ENCODE peak calls at places on chromosomes 11 and 22, in seven cellular contexts. Z, J, Y, W, G, B and D are unnamed samples.

GRCh38 chr22:32804036-32804435 is 2.5 kb downstream of the TIMP3 start:
- DNase-seq in B (no peak), W (no peak), G (no peak), Z (no peak), J (no peak), Y (no peak), D (no peak)

GRCh38 chr11:1565904-1566247 is 6.2 kb downstream of the DUSP8 start:
- DNase-seq in Y (no peak), W (no peak), Z (no peak), B (no peak), J (no peak), G (no peak), D (no peak)

GRCh38 chr11:46298699-46299424 is 21.4 kb downstream of the CREB3L1 start:
- DNase-seq in Z (no peak), B (no peak), G (no peak), Y (no peak), W (no peak), J (no peak), D (no peak)

GRCh38 chr11:86219291-86220193 is 25.0 kb upstream of the EED start:
- DNase-seq in Z (no peak), G (no peak), J (no peak), Y (no peak), W (no peak), B (no peak), D (no peak)

GRCh38 chr11:125072210-125072960 is 9.3 kb downstream of the SLC37A2 start:
- DNase-seq in J (no peak), G (no peak), W (no peak), Y (no peak), B (no peak), Z (no peak), D (no peak)

GRCh38 chr22:46714550-46714949 is 23.5 kb downstream of the CERK start:
- DNase-seq in Z (no peak), G (no peak), Y (no peak), W (no peak), J (no peak), B (no peak), D (no peak)

GRCh38 chr11:124670732-124671131 is 2.8 kb downstream of the SIAE start:
- DNase-seq in Z (no peak), G (peak), Y (no peak), W (no peak), J (no peak), B (no peak), D (no peak)

GRCh38 chr22:43479962-43480361 is 68.1 kb downstream of the MPPED1 start:
- DNase-seq in W (no peak), G (no peak), B (no peak), Z (no peak), Y (no peak), J (no peak), D (no peak)

GRCh38 chr11:132992838-132993680 is 539.2 kb downstream of the OPCML start:
- DNase-seq in Z (no peak), J (peak), Y (no peak), B (no peak), G (peak), W (peak), D (no peak)

GRCh38 chr11:40204228-40204627 is 1255.2 kb downstream of the LRRC4C start:
- DNase-seq in W (no peak), J (no peak), Y (no peak), B (no peak), G (no peak), Z (no peak), D (no peak)

GRCh38 chr11:19800162-19800561 is 87.5 kb downstream of the NAV2 start:
- DNase-seq in Y (peak), J (no peak), W (no peak), B (no peak), Z (no peak), G (no peak), D (no peak)

GRCh38 chr11:71086687-71087258 is 165.6 kb downstream of the SHANK2 start:
- DNase-seq in Y (peak), Z (no peak), G (peak), W (peak), B (no peak), J (peak), D (peak)

GRCh38 chr11:498297-499181 is 8.5 kb downstream of the RNH1 start:
- DNase-seq in B (no peak), Y (no peak), J (no peak), W (no peak), G (no peak), Z (no peak), D (no peak)

GRCh38 chr11:125922156-125922555 is 17.8 kb downstream of the DDX25 start:
- DNase-seq in Y (no peak), G (no peak), B (no peak), Z (no peak), W (no peak), J (no peak), D (no peak)

GRCh38 chr11:11265994-11266606 is 87.0 kb downstream of the CSNK2A3 start:
- DNase-seq in G (peak), B (peak), W (peak), Z (peak), J (peak), Y (peak), D (peak)

GRCh38 chr11:120128392-120129172 is 9.3 kb downstream of the TRIM29 start:
- DNase-seq in Y (no peak), J (no peak), W (no peak), Z (no peak), B (no peak), G (peak), D (peak)

GRCh38 chr11:103529217-103529684 is 420.0 kb downstream of the DYNC2H1 start:
- DNase-seq in G (peak), B (no peak), W (peak), Y (no peak), J (no peak), Z (no peak), D (no peak)

GRCh38 chr11:697811-698311 is 2.2 kb downstream of the TMEM80 start:
- DNase-seq in Y (no peak), J (no peak), Z (no peak), B (no peak), W (no peak), G (no peak), D (no peak)

GRCh38 chr11:911031-911889 is 650 bp upstream of the CHID1 start:
- DNase-seq in W (peak), G (peak), B (no peak), Z (peak), J (no peak), Y (peak), D (peak)

GRCh38 chr22:24027991-24028390 is 16.9 kb downstream of the CABIN1 start:
- DNase-seq in B (no peak), J (no peak), G (no peak), Y (no peak), Z (no peak), W (no peak), D (no peak)

GRCh38 chr11:46597155-46597554 is 3.3 kb upstream of the AMBRA1 start:
- DNase-seq in J (no peak), Z (no peak), W (no peak), G (no peak), B (no peak), Y (peak), D (peak)

GRCh38 chr11:79794057-79794456 is 353.2 kb upstream of the TENM4 start:
- DNase-seq in G (no peak), J (no peak), Z (no peak), Y (no peak), B (no peak), W (no peak), D (no peak)

GRCh38 chr11:74672956-74673895 is 58.0 kb downstream of the CHRDL2 start:
- DNase-seq in G (peak), Z (peak), J (no peak), W (no peak), Y (peak), B (peak), D (peak)

GRCh38 chr22:24445481-24446290 is 18.3 kb downstream of the ADORA2A start:
- DNase-seq in Y (no peak), G (peak), Z (no peak), J (peak), W (peak), B (no peak), D (no peak)

GRCh38 chr22:27719535-27720227 is 81.9 kb downstream of the MN1 start:
- DNase-seq in J (no peak), G (no peak), Y (no peak), B (no peak), Z (peak), W (no peak), D (peak)

GRCh38 chr22:31451709-31452571 is 37.7 kb downstream of the EIF4ENIF1 start:
- DNase-seq in W (peak), J (no peak), B (no peak), Z (no peak), Y (no peak), G (peak), D (peak)

GRCh38 chr11:70467196-70468085 is 69.1 kb downstream of the CTTN start:
- DNase-seq in Z (peak), B (peak), G (peak), J (peak), W (peak), Y (peak), D (peak)

DNA sequence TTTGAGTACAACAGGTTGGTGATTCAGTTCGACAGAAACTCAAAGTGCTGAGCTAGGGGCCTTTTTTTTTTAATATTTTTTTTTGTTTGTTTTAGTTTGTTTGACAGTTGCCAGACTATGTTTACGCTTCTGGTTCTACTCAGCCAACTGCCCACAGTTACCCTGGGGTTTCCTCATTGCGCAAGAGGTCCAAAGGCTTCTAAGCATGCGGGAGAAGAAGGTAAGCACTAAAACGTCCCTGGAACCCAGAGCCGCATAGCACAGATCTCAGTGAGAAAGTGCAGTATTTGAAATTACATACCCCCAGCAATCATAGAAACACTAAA is 649 bp downstream of the PRRG4 start:
- DNase-seq in W (no peak), Z (no peak), Y (peak), J (no peak), B (peak), G (no peak), D (peak)
- H3K4me3 ChIP-seq in W (peak), Z (peak), Y (peak), J (peak), B (peak), G (peak), D (peak)

GRCh38 chr22:45314789-45315188 is 5.1 kb downstream of the FAM118A start:
- DNase-seq in G (no peak), J (no peak), W (no peak), Y (no peak), Z (no peak), B (no peak), D (no peak)
- H3K4me3 ChIP-seq in G (no peak), J (no peak), W (no peak), Y (no peak), Z (no peak), B (no peak), D (no peak)

GRCh38 chr22:39906207-39906606 is 5.3 kb downstream of the GRAP2 start:
- DNase-seq in Z (no peak), W (peak), B (no peak), G (no peak), Y (no peak), J (no peak), D (no peak)

GRCh38 chr22:39907605-39908097 is 6.8 kb downstream of the GRAP2 start:
- DNase-seq in G (no peak), W (no peak), B (no peak), J (no peak), Z (no peak), Y (no peak), D (no peak)

GRCh38 chr22:39907035-39907434 is 6.2 kb downstream of the GRAP2 start:
- DNase-seq in Z (no peak), G (no peak), W (no peak), Y (no peak), B (no peak), J (no peak), D (no peak)

GRCh38 chr22:39904864-39905263 is 4.0 kb downstream of the GRAP2 start:
- DNase-seq in Z (no peak), B (no peak), G (no peak), Y (no peak), W (no peak), J (no peak), D (no peak)

DNA sequence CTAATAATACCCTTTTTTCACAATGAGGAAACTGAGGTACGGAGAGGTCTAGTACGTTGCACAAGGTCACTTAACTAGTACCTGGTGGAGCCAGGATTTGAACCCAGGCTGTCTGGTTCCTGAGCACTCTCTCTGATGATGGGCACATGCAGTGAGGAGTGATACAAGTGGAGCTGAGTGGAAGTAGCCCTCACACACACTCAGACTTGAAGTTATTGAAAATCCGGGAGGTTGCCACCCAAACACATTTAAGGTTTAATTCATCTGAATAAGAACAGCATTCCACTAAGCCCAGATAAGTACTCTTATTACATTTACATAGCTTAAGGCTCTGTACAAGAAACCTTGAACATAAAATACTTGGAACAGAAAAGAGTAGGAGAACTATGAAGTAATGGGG is 4.8 kb downstream of the GRAP2 start:
- DNase-seq in Y (no peak), J (no peak), B (no peak), Z (no peak), G (no peak), W (no peak), D (no peak)
- H3K4me3 ChIP-seq in Y (no peak), J (no peak), B (no peak), Z (no peak), G (no peak), W (no peak), D (no peak)

DNA sequence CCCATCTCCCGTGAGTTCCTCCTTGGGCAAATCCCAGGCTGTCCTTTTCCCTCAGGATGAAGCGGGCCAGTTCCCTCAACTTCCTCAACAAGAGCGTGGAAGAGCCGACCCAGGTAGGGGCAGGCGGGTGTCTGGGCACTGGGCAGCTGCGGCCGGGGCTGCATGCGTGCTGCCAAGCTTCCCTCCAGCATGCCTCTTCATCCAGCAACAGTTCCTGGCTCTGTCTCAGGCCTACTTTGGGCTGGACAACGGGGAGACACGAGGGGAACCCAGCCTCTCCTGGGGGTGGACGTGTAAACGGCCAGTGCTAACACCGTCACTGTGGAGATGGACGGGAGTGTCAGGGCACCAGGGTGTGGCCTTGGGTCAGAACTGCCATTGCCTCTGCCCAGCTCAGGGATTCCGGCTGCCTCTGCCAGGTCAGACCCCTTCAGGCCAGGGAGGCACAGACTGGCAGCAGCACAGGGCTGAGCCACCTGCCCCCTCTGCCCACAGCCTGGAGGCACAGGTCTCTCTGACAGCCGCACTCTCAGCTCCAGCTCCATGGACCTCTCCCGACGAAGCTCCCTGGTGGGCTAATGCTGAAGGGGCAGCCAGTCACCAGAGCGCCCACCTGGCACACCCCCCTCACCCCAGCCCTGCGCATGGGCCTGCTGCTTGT is 1.9 kb upstream of the RAB1B start:
- DNase-seq in Y (no peak), Z (no peak), B (no peak), W (no peak), J (no peak), G (no peak), D (no peak)
- H3K4me3 ChIP-seq in Y (no peak), Z (no peak), B (no peak), W (peak), J (peak), G (peak), D (peak)

GRCh38 chr22:19149962-19150361 is at the start of gene GSC2:
- DNase-seq in B (no peak), G (no peak), Y (no peak), W (peak), Z (no peak), J (no peak), D (no peak)
- H3K4me3 ChIP-seq in B (peak), G (no peak), Y (no peak), W (peak), Z (no peak), J (peak), D (peak)

GRCh38 chr11:73382747-73383146 is 6.5 kb downstream of the RELT start:
- DNase-seq in J (no peak), B (no peak), W (no peak), G (no peak), Y (no peak), Z (no peak), D (no peak)
- H3K4me3 ChIP-seq in J (no peak), B (no peak), W (no peak), G (no peak), Y (no peak), Z (no peak), D (no peak)

DNA sequence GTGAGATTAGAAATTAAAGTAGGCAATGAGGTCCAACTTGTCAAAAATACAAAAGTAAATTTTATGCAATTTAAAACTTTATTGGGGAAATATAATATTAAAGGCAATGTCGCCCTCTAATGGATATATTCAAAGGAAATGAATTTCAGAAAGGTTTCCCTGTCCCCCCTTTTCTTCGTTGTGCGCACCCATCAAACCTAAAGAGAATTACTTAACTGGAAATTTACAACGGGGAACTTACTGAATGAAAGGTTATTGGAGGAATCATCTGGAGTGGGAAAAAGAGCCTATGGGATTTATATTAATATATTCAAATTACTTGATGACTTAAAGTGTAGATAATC is 1.7 kb upstream of the ABTB2 start:
- DNase-seq in B (no peak), J (no peak), G (no peak), Y (peak), W (peak), Z (no peak), D (no peak)
- H3K4me3 ChIP-seq in B (no peak), J (no peak), G (peak), Y (no peak), W (peak), Z (no peak), D (peak)

GRCh38 chr11:61880454-61880853 is 10.9 kb downstream of the FADS3 start:
- DNase-seq in Z (no peak), J (no peak), Y (no peak), W (no peak), G (no peak), B (no peak), D (no peak)

GRCh38 chr11:61881397-61881796 is 9.9 kb downstream of the FADS3 start:
- DNase-seq in J (no peak), Y (no peak), W (peak), Z (peak), B (no peak), G (peak), D (no peak)

GRCh38 chr11:61882879-61883278 is 8.5 kb downstream of the FADS3 start:
- DNase-seq in G (no peak), Y (no peak), B (no peak), Z (no peak), J (no peak), W (no peak), D (no peak)

GRCh38 chr11:61879152-61879551 is 12.2 kb downstream of the FADS3 start:
- DNase-seq in Y (no peak), Z (no peak), G (no peak), W (no peak), J (no peak), B (no peak), D (no peak)

DNA sequence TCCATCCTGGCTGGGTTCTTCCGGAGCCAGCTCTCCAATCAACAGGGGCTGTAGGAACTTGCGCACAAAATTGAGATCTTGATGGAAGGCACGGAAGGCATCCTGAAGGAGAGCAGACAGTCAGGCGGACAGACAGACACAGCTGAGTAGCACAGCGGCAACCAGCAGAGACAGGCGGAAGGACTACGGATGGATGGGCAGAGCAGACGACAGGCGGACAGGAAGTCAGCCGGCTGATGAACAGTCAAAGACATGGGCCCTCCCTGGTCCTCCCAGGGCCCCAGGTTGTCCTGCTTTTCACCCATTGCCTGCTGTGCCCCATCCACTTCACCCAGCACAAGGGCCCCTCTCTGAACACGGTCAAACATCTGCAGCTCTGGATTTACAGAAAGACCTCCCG is 11.3 kb downstream of the FADS3 start:
- DNase-seq in B (no peak), J (no peak), Z (no peak), W (no peak), G (no peak), Y (no peak), D (no peak)
- H3K4me3 ChIP-seq in B (no peak), J (no peak), Z (no peak), W (no peak), G (no peak), Y (no peak), D (no peak)